ENCODE peak calls at places on chromosomes 7 and 10, in eight cellular contexts. G is heart right ventricle; N is fibroblast of mammary gland; Q is dorsolateral prefrontal cortex; H is osteoblast; L is CD8-positive, alpha-beta memory T cell; I is heart left ventricle; M is kidney. Z is an unnamed sample.

GRCh38 chr7:76224695-76225094 is 23.0 kb downstream of the SRRM3 start:
- DNase-seq in H (no peak), I (no peak), M (no peak), Q (no peak), N (no peak), L (no peak), G (no peak), Z (no peak)

GRCh38 chr7:3722396-3722846 is 421.4 kb downstream of the SDK1 start:
- DNase-seq in N (no peak), H (no peak), M (peak), G (no peak), Q (peak), I (no peak), L (no peak), Z (peak)

GRCh38 chr10:113776553-113776952 is 25.1 kb downstream of the PLEKHS1 start:
- DNase-seq in G (no peak), Q (no peak), M (no peak), H (no peak), I (no peak), L (no peak), N (no peak), Z (no peak)

GRCh38 chr10:13485623-13486022 is 43.2 kb downstream of the BEND7 start:
- DNase-seq in G (no peak), N (peak), M (no peak), I (no peak), L (no peak), Q (no peak), H (no peak), Z (peak)

GRCh38 chr10:72367301-72367970 is 12.7 kb upstream of the DNAJB12 start:
- DNase-seq in H (no peak), I (no peak), N (peak), M (no peak), G (no peak), L (no peak), Q (no peak), Z (peak)

GRCh38 chr7:144565586-144565985 is 162.1 kb upstream of the NOBOX start:
- DNase-seq in I (no peak), N (no peak), Q (no peak), M (no peak), L (no peak), G (no peak), H (no peak), Z (no peak)

GRCh38 chr7:46775776-46776175 is 806.1 kb downstream of the TNS3 start:
- DNase-seq in L (no peak), G (no peak), M (no peak), N (no peak), Q (no peak), H (no peak), I (no peak), Z (peak)

GRCh38 chr10:13375791-13376190 is 27.7 kb upstream of the SEPHS1 start:
- DNase-seq in L (no peak), Q (no peak), M (no peak), H (no peak), N (no peak), G (no peak), I (no peak), Z (no peak)

GRCh38 chr10:102814456-102814871 is 22.7 kb downstream of the CYP17A1 start:
- DNase-seq in G (peak), L (no peak), H (peak), M (peak), N (peak), Q (no peak), I (peak), Z (no peak)

GRCh38 chr7:113521468-113521867 is 397.3 kb downstream of the PPP1R3A start:
- DNase-seq in M (no peak), L (no peak), N (peak), I (no peak), H (no peak), G (no peak), Q (no peak), Z (no peak)

GRCh38 chr10:60536529-60537114 is 146.9 kb upstream of the ANK3 start:
- DNase-seq in N (peak), Q (no peak), G (no peak), H (no peak), M (no peak), I (no peak), L (no peak), Z (peak)

GRCh38 chr7:152462995-152463713 is 27.4 kb upstream of the KMT2C start:
- DNase-seq in N (peak), L (no peak), G (peak), I (no peak), Q (peak), H (peak), M (no peak), Z (peak)

GRCh38 chr7:134701272-134701671 is 54.6 kb downstream of the BPGM start:
- DNase-seq in M (no peak), G (no peak), Q (no peak), I (no peak), N (peak), H (peak), L (no peak), Z (peak)

GRCh38 chr10:53597835-53598251 is 825.3 kb upstream of the MBL2 start:
- DNase-seq in G (no peak), I (no peak), M (no peak), L (no peak), N (no peak), H (no peak), Q (no peak), Z (no peak)

DNA sequence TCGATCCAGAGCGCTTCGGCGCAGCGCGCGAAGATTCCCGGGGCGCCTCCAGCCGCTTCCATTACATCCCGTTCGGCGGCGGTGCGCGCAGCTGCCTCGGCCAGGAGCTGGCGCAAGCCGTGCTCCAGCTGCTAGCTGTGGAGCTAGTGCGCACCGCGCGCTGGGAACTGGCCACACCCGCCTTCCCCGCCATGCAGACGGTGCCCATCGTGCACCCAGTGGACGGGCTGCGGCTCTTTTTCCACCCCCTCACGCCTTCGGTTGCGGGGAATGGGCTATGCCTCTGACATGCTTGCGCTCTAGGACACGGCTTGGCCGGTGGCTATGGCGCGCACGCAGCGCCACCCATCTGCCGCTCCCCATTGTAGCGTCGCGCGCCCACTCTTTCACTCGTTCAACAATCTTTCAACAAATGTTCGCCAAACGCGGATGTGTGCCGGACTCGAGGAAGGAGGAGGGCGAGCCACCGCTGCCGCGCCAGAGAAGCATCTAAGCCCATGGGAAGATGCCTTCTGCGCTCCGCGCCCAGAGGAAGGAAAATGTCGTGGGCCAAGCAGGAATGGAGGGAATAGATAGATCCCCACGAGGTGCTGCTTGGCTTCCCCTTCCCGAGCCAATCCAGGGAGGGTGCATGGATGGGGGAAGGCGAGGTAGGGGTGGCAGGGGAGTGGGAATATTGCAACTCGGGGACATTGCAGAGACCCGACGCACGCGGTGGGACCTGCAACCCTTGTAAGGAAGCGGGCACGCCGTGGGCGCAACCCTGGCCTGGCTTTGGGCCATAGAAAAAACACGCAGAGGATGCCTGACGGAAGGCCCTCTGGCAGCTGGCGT is 5.1 kb upstream of the CYP26A1 start:
- DNase-seq in H (peak), N (peak), M (peak), Q (no peak), G (no peak), L (no peak), I (peak), Z (no peak)
- H3K4me3 ChIP-seq in H (no peak), N (no peak), M (no peak), Q (peak), G (no peak), L (no peak), I (no peak), Z (no peak)

GRCh38 chr7:114789161-114789560 is 132.7 kb upstream of the MDFIC start:
- DNase-seq in Q (no peak), H (no peak), L (no peak), G (no peak), I (no peak), M (no peak), N (peak), Z (peak)

GRCh38 chr7:114787556-114787955 is 134.3 kb upstream of the MDFIC start:
- DNase-seq in Q (no peak), G (no peak), L (no peak), N (peak), H (no peak), I (no peak), M (no peak), Z (peak)

GRCh38 chr7:114791771-114792170 is 130.1 kb upstream of the MDFIC start:
- DNase-seq in Q (no peak), M (no peak), I (no peak), L (no peak), H (no peak), G (no peak), N (peak), Z (no peak)

GRCh38 chr7:114790526-114790925 is 131.4 kb upstream of the MDFIC start:
- DNase-seq in G (no peak), N (no peak), L (no peak), H (no peak), Q (no peak), M (no peak), I (no peak), Z (peak)

DNA sequence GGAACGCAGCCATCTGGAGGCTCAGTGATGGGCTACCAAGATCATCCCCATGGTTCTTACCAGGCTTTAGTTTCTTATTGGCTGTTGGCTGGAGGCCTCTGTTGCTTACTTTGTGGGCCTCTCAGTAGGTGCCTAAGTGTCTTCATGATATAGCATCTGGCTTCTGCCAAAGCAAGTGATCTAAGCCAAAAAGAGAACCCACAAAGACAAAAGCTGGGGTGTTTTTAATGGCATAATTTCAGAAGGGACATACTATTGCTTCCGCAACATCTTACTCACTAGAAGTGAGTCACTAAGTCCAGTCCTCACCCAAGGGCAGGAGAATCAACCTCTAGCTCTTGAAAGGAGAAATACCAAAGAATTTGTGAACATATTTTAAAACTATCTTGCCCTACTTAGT is 132.0 kb upstream of the MDFIC start:
- DNase-seq in N (peak), I (no peak), G (no peak), M (no peak), L (no peak), Q (no peak), H (peak), Z (peak)
- H3K4me3 ChIP-seq in N (no peak), I (no peak), G (no peak), M (no peak), L (no peak), Q (no peak), H (no peak), Z (no peak)

GRCh38 chr10:114811769-114812353 is 9.7 kb upstream of the FHIP2A start:
- DNase-seq in Q (no peak), H (no peak), G (no peak), M (no peak), L (no peak), I (no peak), N (no peak), Z (no peak)
- H3K4me3 ChIP-seq in Q (no peak), H (no peak), G (no peak), M (no peak), L (no peak), I (no peak), N (no peak), Z (no peak)

GRCh38 chr10:18583575-18584270 is 67.7 kb downstream of the NSUN6 start:
- DNase-seq in Q (no peak), M (no peak), I (no peak), N (peak), H (peak), L (no peak), G (no peak), Z (peak)

GRCh38 chr10:18577823-18578685 is 73.3 kb downstream of the NSUN6 start:
- DNase-seq in I (no peak), G (no peak), L (no peak), N (no peak), H (no peak), Q (no peak), M (no peak), Z (no peak)

DNA sequence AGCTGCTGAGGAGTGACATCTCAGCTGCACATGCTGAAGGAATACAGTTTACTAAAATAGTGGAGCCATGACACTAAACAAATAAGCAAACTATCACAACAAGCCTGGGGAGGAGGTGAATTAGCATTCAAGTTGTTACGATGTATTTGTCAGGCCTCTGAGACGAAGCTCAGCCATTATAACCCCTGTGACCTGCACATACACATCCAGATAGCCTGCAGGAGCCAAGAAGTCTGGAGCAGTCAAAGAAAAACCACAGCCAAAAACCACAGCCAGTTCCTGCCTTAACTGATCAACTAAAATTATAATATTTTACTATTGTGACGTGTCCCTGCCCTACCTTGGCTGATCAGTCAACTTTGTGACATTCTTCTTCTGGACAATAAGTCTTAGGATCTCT is 68.6 kb downstream of the NSUN6 start:
- DNase-seq in N (no peak), I (no peak), M (no peak), H (no peak), Q (no peak), G (no peak), L (no peak), Z (no peak)
- H3K4me3 ChIP-seq in N (no peak), I (no peak), M (no peak), H (no peak), Q (no peak), G (no peak), L (no peak), Z (no peak)

GRCh38 chr10:110355922-110356627 is 51.4 kb upstream of the SMNDC1 start:
- DNase-seq in L (no peak), N (no peak), I (no peak), Q (no peak), G (no peak), M (no peak), H (no peak), Z (no peak)
- H3K4me3 ChIP-seq in L (peak), N (no peak), I (no peak), Q (no peak), G (no peak), M (peak), H (no peak), Z (no peak)

GRCh38 chr10:124942317-124943169 is 620 bp downstream of the ZRANB1 start:
- DNase-seq in I (no peak), L (no peak), M (no peak), Q (no peak), G (no peak), H (no peak), N (peak), Z (no peak)

GRCh38 chr10:124946945-124947344 is 5.0 kb downstream of the ZRANB1 start:
- DNase-seq in Q (no peak), H (no peak), N (no peak), I (no peak), G (no peak), L (no peak), M (no peak), Z (no peak)

GRCh38 chr10:124944982-124945381 is 3.1 kb downstream of the ZRANB1 start:
- DNase-seq in Q (no peak), I (no peak), H (no peak), N (peak), M (no peak), L (no peak), G (no peak), Z (no peak)

GRCh38 chr10:124941823-124942222 is at the start of gene ZRANB1:
- DNase-seq in G (no peak), Q (no peak), L (no peak), H (no peak), I (no peak), M (no peak), N (no peak), Z (no peak)

GRCh38 chr10:124943301-124944092 is 1.6 kb downstream of the ZRANB1 start:
- DNase-seq in N (peak), G (no peak), H (peak), Q (no peak), L (no peak), M (no peak), I (no peak), Z (peak)
- H3K4me3 ChIP-seq in N (no peak), G (no peak), H (no peak), Q (peak), L (no peak), M (no peak), I (peak), Z (no peak)

GRCh38 chr10:110268931-110269640 is 35.6 kb downstream of the SMNDC1 start:
- DNase-seq in M (no peak), H (no peak), G (no peak), I (no peak), L (no peak), Q (no peak), N (no peak), Z (no peak)
- H3K4me3 ChIP-seq in M (peak), H (peak), G (peak), I (peak), L (peak), Q (peak), N (no peak), Z (no peak)

DNA sequence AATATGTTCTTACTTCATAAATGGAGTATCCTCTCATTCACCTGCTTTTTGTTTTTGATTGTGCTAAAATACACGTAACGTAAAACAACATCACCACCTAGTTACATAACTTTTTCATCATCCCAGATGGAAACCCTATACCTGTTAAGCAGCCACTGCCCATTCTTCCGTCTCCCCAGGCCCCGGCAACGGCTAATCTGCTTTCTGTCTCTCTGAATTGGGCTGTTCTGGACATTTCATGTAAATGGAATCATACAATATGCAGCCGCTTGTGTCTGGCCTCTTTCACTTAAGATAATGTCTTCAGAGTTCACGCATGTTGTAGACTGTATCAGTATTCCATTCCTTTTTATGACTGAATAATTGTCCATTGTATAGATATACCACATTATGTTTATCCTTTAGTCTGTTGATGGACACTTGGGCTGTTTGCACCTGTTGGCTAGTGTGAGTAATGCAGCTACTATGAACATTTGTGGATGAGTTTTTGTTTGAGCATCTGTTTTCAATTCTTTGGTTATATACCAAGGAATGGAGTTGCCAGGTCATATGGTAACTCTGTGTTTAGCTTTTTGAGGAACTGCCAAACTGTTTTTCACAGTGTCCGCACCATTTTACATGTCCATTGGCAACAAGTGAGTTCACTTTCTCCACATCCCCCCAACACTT is 14.1 kb upstream of the SUN1 start:
- DNase-seq in N (peak), I (no peak), M (peak), L (no peak), H (peak), Q (no peak), G (no peak), Z (peak)
- H3K4me3 ChIP-seq in N (no peak), I (no peak), M (peak), L (peak), H (no peak), Q (no peak), G (no peak), Z (no peak)

GRCh38 chr7:1669486-1669951 is 558 bp upstream of the ELFN1 start:
- DNase-seq in Q (peak), H (peak), G (no peak), L (no peak), M (no peak), I (peak), N (no peak), Z (no peak)
- H3K4me3 ChIP-seq in Q (no peak), H (no peak), G (peak), L (no peak), M (no peak), I (peak), N (no peak), Z (peak)

DNA sequence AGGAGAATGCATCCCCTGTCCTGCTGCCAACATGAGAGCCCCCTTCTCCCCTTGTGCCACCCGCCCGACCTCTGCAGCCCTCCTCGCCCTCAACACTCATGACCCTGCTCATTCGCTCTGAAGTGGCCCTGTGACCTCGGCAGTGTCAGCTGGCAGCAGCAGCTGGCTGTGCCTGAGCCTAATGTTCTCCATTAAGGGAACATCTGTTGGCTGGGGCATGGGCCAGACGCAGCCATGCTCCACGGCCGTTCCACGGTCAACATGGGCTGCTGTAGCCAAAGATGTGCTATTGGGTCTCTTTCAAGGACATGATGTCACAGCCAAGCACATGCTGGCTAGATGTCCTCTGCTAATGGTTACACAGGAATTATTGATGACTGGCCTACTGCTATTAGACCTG is 22.3 kb downstream of the ADCYAP1R1 start:
- DNase-seq in Q (no peak), N (no peak), I (peak), H (no peak), M (peak), G (peak), L (no peak), Z (peak)
- H3K4me3 ChIP-seq in Q (no peak), N (no peak), I (no peak), H (no peak), M (no peak), G (no peak), L (no peak), Z (no peak)